ENCODE peak calls at places on chromosomes 7 and 10, in six cellular contexts. O is neural progenitor cell, B is colonic mucosa, Y is HCT116, F is endothelial cell of umbilical vein, N is HepG2. R is an unnamed sample.

GRCh38 chr7:86788948-86789347 is 145.2 kb downstream of the GRM3 start:
- DNase-seq in O (no peak), B (no peak), Y (no peak), F (no peak), N (no peak), R (no peak)

GRCh38 chr7:105261689-105262088 is 127.0 kb downstream of the SRPK2 start:
- DNase-seq in O (no peak), B (no peak), Y (no peak), F (no peak), N (no peak), R (no peak)

GRCh38 chr7:91772100-91772794 is 108.3 kb downstream of the MTERF1 start:
- DNase-seq in O (no peak), B (peak), Y (no peak), F (no peak), N (no peak), R (no peak)

GRCh38 chr10:285216-285967 is 150.1 kb downstream of the ZMYND11 start:
- DNase-seq in O (no peak), B (no peak), Y (no peak), F (no peak), N (no peak), R (no peak)

GRCh38 chr10:112140110-112140755 is 43.3 kb downstream of the GPAM start:
- DNase-seq in O (peak), B (peak), Y (peak), F (peak), N (peak), R (peak)

GRCh38 chr7:53351681-53352080 is 316.2 kb downstream of the POM121L12 start:
- DNase-seq in O (no peak), B (no peak), Y (no peak), F (no peak), N (no peak), R (no peak)

GRCh38 chr7:112176693-112177415 is 29.3 kb downstream of the DOCK4 start:
- DNase-seq in O (no peak), B (no peak), Y (no peak), F (peak), N (peak), R (no peak)

GRCh38 chr10:118407742-118408141 is 65.6 kb upstream of the FAM204A start:
- DNase-seq in O (no peak), B (no peak), Y (no peak), F (no peak), N (no peak), R (no peak)

GRCh38 chr7:119681336-119681735 is 591.6 kb upstream of the KCND2 start:
- DNase-seq in O (no peak), B (no peak), Y (no peak), F (no peak), N (no peak), R (no peak)

GRCh38 chr10:75208177-75208576 is 2.4 kb upstream of the VDAC2 start:
- DNase-seq in O (no peak), B (no peak), Y (no peak), F (no peak), N (no peak), R (peak)

GRCh38 chr10:93861825-93862224 is 32.0 kb upstream of the SLC35G1 start:
- DNase-seq in O (no peak), B (no peak), Y (no peak), F (no peak), N (no peak), R (no peak)

GRCh38 chr10:28775773-28776172 is 98.5 kb downstream of the BAMBI start:
- DNase-seq in O (no peak), B (no peak), Y (no peak), F (no peak), N (no peak), R (no peak)

GRCh38 chr10:79137404-79137803 is 68.6 kb downstream of the ZMIZ1 start:
- DNase-seq in O (no peak), B (no peak), Y (no peak), F (no peak), N (no peak), R (no peak)

GRCh38 chr7:3300221-3300650 is 816 bp upstream of the SDK1 start:
- DNase-seq in O (peak), B (no peak), Y (no peak), F (no peak), N (peak), R (peak)
- H3K4me3 ChIP-seq in O (peak), B (peak), Y (no peak), F (no peak), N (peak), R (peak)

GRCh38 chr7:128263420-128263819 is 22.3 kb downstream of the LEP start:
- DNase-seq in O (no peak), B (no peak), Y (no peak), F (no peak), N (no peak), R (no peak)
- H3K9ac ChIP-seq in O (no peak), B (no peak), Y (no peak), F (no peak), N (no peak), R (no peak)

GRCh38 chr10:100515612-100516011 is 4.0 kb downstream of the SEC31B start:
- DNase-seq in O (no peak), B (no peak), Y (no peak), F (no peak), N (no peak), R (no peak)

GRCh38 chr10:100519321-100520051 is at the start of gene SEC31B:
- DNase-seq in O (peak), B (peak), Y (no peak), F (peak), N (peak), R (peak)

GRCh38 chr10:100518761-100519241 is 860 bp downstream of the SEC31B start:
- DNase-seq in O (peak), B (peak), Y (peak), F (peak), N (peak), R (peak)

GRCh38 chr10:100520811-100521210 is 1.1 kb upstream of the SEC31B start:
- DNase-seq in O (no peak), B (no peak), Y (no peak), F (peak), N (no peak), R (no peak)

DNA sequence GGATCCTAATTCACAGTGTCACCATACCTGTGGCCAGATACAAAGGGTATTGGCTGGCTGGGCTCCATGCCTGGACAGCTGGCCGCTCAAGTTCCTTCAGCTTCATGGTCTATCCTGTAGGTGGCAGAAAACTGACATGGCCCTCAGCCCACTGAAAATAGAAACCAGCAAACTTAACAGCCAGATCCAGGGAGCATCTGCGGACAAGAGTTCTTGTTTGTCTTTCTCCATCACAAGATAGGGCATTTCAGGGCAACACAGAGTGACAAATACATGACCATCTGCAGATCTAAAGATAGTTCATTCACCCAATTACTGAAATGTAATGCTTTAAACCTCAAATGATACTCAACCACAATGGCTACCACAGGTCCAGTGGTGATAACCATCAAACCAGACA is 2.8 kb downstream of the SEC31B start:
- DNase-seq in O (no peak), B (no peak), Y (no peak), F (no peak), N (peak), R (peak)
- TF ChIP-seq CTCF in O (peak), B (no peak), Y (no peak), F (peak), N (peak), R (peak)

GRCh38 chr7:158582089-158582456 is 5.5 kb downstream of the PTPRN2 start:
- DNase-seq in O (no peak), B (no peak), Y (no peak), F (no peak), N (no peak), R (no peak)
- H3K4me3 ChIP-seq in O (no peak), B (no peak), Y (no peak), F (no peak), N (peak), R (no peak)

DNA sequence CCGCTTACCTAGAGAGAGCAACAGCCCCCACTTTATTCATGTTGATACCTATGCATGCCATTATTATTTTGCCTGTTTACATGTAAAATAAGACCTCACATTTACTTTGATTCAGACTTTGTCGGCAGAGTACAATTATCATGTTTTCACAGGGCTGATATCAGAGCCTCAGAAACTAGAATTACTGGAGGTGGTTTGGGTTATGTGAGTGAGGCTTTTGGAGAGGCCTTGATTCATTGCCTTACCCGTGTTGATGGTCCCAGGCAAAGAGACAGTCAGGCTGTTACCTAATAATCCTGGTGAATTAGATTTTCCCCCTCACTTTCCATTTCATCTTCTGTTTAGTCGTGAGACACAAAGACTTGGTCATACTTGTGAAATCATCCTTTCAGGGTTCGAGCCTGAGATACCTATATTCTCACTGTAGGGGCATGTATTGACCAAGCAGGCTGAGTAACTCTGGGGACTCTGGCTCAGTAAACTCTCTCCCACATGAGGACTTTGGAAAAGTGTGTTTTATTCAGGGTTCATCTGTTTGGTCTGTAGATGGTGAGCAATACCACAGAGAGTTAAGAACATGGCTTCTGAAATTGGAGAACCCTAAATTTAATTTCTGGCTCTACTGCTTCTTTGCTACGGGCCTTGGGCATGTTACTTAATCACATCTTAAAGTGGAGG is 150.9 kb downstream of the CELF2 start:
- DNase-seq in O (no peak), B (no peak), Y (no peak), F (no peak), N (no peak), R (no peak)
- H3K9ac ChIP-seq in O (no peak), B (no peak), Y (no peak), F (no peak), N (no peak), R (no peak)

DNA sequence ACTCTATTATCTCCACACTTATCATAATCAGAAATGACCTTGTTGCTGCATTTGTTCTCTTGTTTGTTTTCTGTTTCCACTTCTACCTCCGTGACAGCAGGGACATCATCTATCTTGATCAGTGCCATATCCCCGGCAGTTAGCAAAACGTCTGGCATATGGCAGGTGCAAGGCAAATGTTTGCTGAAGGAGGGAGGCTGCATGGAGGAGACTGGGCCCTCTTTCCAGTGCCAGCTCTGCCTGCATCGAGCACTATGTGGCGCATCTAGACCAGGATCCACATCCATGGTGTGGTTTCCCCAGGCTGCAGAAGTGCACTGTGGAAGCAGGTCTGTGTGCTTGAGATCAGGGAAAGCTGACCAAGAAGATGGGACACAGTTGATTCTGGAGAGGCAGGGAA is 181.2 kb downstream of the KCNMA1 start:
- DNase-seq in O (no peak), B (peak), Y (no peak), F (no peak), N (no peak), R (no peak)
- TF ChIP-seq CTCF in O (no peak), B (peak), Y (no peak), F (no peak), N (peak), R (no peak)

DNA sequence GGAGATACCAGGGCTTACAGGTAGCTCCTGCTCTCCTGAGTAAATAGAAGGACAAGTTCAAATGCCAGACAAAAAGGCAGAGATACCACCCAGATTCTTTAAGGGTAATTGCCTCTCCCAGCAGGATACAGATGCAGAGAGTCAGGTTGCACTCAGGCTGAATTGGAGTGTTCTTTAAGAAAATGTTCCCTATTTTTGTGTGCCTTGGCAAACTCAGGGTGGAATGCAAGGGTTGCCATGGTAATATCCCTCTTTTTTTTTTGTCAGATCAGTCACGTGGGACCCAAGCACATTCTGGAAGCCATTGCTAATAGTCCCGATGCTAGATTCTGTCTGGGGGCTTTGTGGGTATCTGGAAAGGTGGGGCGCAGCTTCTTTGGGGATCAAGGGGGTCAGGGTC is 628.0 kb downstream of the CALN1 start:
- DNase-seq in O (no peak), B (no peak), Y (no peak), F (no peak), N (no peak), R (no peak)
- H3K4me3 ChIP-seq in O (no peak), B (no peak), Y (no peak), F (no peak), N (no peak), R (no peak)

DNA sequence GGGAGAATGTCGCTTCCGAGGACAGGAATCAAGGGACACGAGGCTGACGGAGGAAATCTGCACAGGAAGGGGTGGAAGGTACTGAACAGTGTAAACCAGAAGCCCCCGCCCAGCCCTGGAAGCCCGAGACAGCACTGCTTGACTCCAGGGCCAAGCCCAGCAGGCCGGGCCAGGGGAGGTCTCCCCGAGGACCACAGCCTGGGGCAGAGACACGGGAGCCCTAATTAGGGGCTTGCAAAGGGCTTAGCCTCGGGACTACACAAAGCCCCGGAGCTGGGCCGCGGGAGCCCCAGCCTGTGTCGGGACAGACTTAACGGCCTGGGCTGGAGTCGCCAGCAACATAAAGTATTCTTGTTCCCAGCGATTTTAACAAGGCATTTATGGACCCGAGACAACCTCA is 50.8 kb downstream of the OAT start:
- DNase-seq in O (peak), B (no peak), Y (no peak), F (no peak), N (no peak), R (no peak)
- H3K9ac ChIP-seq in O (no peak), B (no peak), Y (no peak), F (no peak), N (no peak), R (no peak)

GRCh38 chr10:69497235-69497561 is 45.9 kb downstream of the TSPAN15 start:
- DNase-seq in O (no peak), B (no peak), Y (no peak), F (no peak), N (no peak), R (peak)

GRCh38 chr10:69497611-69498390 is 46.5 kb downstream of the TSPAN15 start:
- DNase-seq in O (no peak), B (no peak), Y (no peak), F (peak), N (no peak), R (peak)

GRCh38 chr10:69494626-69495558 is 43.6 kb downstream of the TSPAN15 start:
- DNase-seq in O (peak), B (no peak), Y (no peak), F (no peak), N (no peak), R (no peak)

GRCh38 chr10:69495666-69496065 is 44.4 kb downstream of the TSPAN15 start:
- DNase-seq in O (no peak), B (no peak), Y (no peak), F (no peak), N (no peak), R (no peak)

DNA sequence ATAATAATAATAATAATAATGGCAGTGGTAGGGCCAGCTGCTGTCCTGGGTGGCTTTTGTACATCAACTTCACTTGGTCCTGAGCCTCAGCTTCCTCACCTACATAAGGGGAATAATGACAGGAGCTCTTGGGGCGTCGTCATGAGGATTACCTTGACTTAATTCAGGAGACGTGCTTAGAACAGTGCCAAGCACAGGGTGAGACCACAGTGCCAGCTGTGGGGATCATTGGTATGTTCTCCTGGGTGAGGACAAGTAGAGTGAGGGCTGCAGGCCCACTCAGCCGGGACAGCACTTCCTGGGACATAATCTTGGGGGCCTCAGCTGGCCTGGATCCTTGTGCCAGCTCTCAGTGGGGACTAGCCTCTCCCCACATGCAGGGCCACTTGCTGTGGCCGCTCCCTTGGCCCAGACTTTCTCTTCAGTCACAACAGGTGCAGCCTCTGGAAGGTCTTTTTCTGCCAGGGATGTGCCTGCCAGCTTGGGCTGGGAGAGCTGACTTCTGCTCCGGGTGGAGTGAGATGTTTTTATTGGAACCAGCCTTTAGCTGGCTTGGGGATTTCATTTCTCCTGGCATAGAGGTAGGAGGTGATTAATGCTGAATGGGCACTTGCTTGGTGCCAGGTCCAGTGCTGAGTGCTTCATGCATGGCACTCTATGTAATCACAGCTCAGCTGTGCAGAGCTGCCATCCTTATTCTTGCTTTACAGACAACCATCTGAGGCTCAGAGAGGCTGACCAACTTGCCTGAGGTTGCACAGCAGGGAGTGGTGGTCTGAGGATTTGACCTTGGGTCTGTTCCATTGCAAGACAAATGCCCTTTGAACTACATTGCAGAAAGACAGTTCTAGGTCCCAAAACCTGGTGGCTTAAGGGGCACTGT is 45.3 kb downstream of the TSPAN15 start:
- DNase-seq in O (no peak), B (no peak), Y (no peak), F (no peak), N (no peak), R (peak)
- TF ChIP-seq CTCF in O (no peak), B (no peak), Y (no peak), F (no peak), N (no peak), R (no peak)

R was measured in endodermal cell.